ENCODE peak calls at places on chromosomes 5 and 9, in six cellular contexts. One of them, this sample, is unnamed.

GRCh38 chr9:127308559-127309429 is 44.2 kb downstream of the GARNL3 start:
- DNase-seq in AG10803: peak
- DNase-seq in DMS153: no peak
- DNase-seq in memory B cell: no peak
- DNase-seq in hepatic stellate cell: no peak
- DNase-seq in activated CD4-positive, alpha-beta T cell treated with anti-CD3 and anti-CD28 coated beads, Interleukin-2, amount 50 U/mL, for 48 hours: no peak
- DNase-seq in this sample: no peak

GRCh38 chr9:79387091-79387490 is 184.7 kb upstream of the TLE4 start:
- DNase-seq in DMS153: no peak
- DNase-seq in memory B cell: no peak
- DNase-seq in AG10803: no peak
- DNase-seq in activated CD4-positive, alpha-beta T cell treated with anti-CD3 and anti-CD28 coated beads, Interleukin-2, amount 50 U/mL, for 48 hours: no peak
- DNase-seq in hepatic stellate cell: no peak
- DNase-seq in this sample: no peak

GRCh38 chr5:81151546-81151945 is 81.6 kb upstream of the CKMT2 start:
- DNase-seq in AG10803: peak
- DNase-seq in memory B cell: no peak
- DNase-seq in hepatic stellate cell: peak
- DNase-seq in activated CD4-positive, alpha-beta T cell treated with anti-CD3 and anti-CD28 coated beads, Interleukin-2, amount 50 U/mL, for 48 hours: no peak
- DNase-seq in DMS153: no peak
- DNase-seq in this sample: no peak

GRCh38 chr9:3879731-3880493 is 354.1 kb upstream of the RFX3 start:
- DNase-seq in DMS153: peak
- DNase-seq in activated CD4-positive, alpha-beta T cell treated with anti-CD3 and anti-CD28 coated beads, Interleukin-2, amount 50 U/mL, for 48 hours: no peak
- DNase-seq in AG10803: no peak
- DNase-seq in memory B cell: no peak
- DNase-seq in hepatic stellate cell: no peak
- DNase-seq in this sample: no peak

GRCh38 chr5:159230657-159231056 is 21.3 kb upstream of the RNF145 start:
- DNase-seq in DMS153: no peak
- DNase-seq in memory B cell: no peak
- DNase-seq in hepatic stellate cell: no peak
- DNase-seq in activated CD4-positive, alpha-beta T cell treated with anti-CD3 and anti-CD28 coated beads, Interleukin-2, amount 50 U/mL, for 48 hours: no peak
- DNase-seq in AG10803: no peak
- DNase-seq in this sample: no peak

GRCh38 chr9:80867731-80868130 is 821.6 kb downstream of the TLE1 start:
- DNase-seq in memory B cell: no peak
- DNase-seq in DMS153: no peak
- DNase-seq in hepatic stellate cell: no peak
- DNase-seq in activated CD4-positive, alpha-beta T cell treated with anti-CD3 and anti-CD28 coated beads, Interleukin-2, amount 50 U/mL, for 48 hours: no peak
- DNase-seq in AG10803: no peak
- DNase-seq in this sample: no peak

GRCh38 chr5:38994329-38994927 is 79.8 kb downstream of the RICTOR start:
- DNase-seq in DMS153: no peak
- DNase-seq in memory B cell: no peak
- DNase-seq in AG10803: peak
- DNase-seq in activated CD4-positive, alpha-beta T cell treated with anti-CD3 and anti-CD28 coated beads, Interleukin-2, amount 50 U/mL, for 48 hours: no peak
- DNase-seq in hepatic stellate cell: peak
- DNase-seq in this sample: peak

GRCh38 chr5:157265714-157266285 is at the start of gene CYFIP2:
- DNase-seq in activated CD4-positive, alpha-beta T cell treated with anti-CD3 and anti-CD28 coated beads, Interleukin-2, amount 50 U/mL, for 48 hours: peak
- DNase-seq in DMS153: no peak
- DNase-seq in memory B cell: no peak
- DNase-seq in hepatic stellate cell: peak
- DNase-seq in AG10803: no peak
- DNase-seq in this sample: peak

GRCh38 chr5:145499483-145499882 is 335.7 kb downstream of the PRELID2 start:
- DNase-seq in hepatic stellate cell: no peak
- DNase-seq in AG10803: peak
- DNase-seq in memory B cell: no peak
- DNase-seq in DMS153: no peak
- DNase-seq in activated CD4-positive, alpha-beta T cell treated with anti-CD3 and anti-CD28 coated beads, Interleukin-2, amount 50 U/mL, for 48 hours: no peak
- DNase-seq in this sample: no peak

GRCh38 chr9:112532427-112532826 is 45.8 kb downstream of the KIAA1958 start:
- DNase-seq in activated CD4-positive, alpha-beta T cell treated with anti-CD3 and anti-CD28 coated beads, Interleukin-2, amount 50 U/mL, for 48 hours: no peak
- DNase-seq in hepatic stellate cell: peak
- DNase-seq in AG10803: peak
- DNase-seq in memory B cell: no peak
- DNase-seq in DMS153: no peak
- DNase-seq in this sample: no peak

GRCh38 chr9:93905473-93906133 is 49.6 kb downstream of the BARX1 start:
- DNase-seq in AG10803: no peak
- DNase-seq in activated CD4-positive, alpha-beta T cell treated with anti-CD3 and anti-CD28 coated beads, Interleukin-2, amount 50 U/mL, for 48 hours: no peak
- DNase-seq in DMS153: no peak
- DNase-seq in memory B cell: no peak
- DNase-seq in hepatic stellate cell: no peak
- DNase-seq in this sample: no peak

GRCh38 chr9:72579190-72579589 is 57.8 kb downstream of the TMC1 start:
- DNase-seq in DMS153: no peak
- DNase-seq in memory B cell: no peak
- DNase-seq in hepatic stellate cell: peak
- DNase-seq in activated CD4-positive, alpha-beta T cell treated with anti-CD3 and anti-CD28 coated beads, Interleukin-2, amount 50 U/mL, for 48 hours: no peak
- DNase-seq in AG10803: peak
- DNase-seq in this sample: no peak

GRCh38 chr5:34659168-34659567 is 3.0 kb downstream of the RAI14 start:
- DNase-seq in activated CD4-positive, alpha-beta T cell treated with anti-CD3 and anti-CD28 coated beads, Interleukin-2, amount 50 U/mL, for 48 hours: no peak
- DNase-seq in memory B cell: no peak
- DNase-seq in AG10803: no peak
- DNase-seq in DMS153: no peak
- DNase-seq in hepatic stellate cell: no peak
- DNase-seq in this sample: no peak